ENCODE peak calls at places on chromosome 16, in six cellular contexts. One of them, this sample, is unnamed.

GRCh38 chr16:22955461-22956145 is 141.6 kb downstream of the HS3ST2 start:
- DNase-seq in cardiac fibroblast: no peak
- DNase-seq in A549: no peak
- DNase-seq in left ventricle myocardium inferior: no peak
- DNase-seq in stomach: no peak
- DNase-seq in ovary: no peak
- DNase-seq in this sample: no peak

GRCh38 chr16:4410335-4411075 is 5.9 kb downstream of the CORO7 start:
- DNase-seq in left ventricle myocardium inferior: no peak
- DNase-seq in ovary: peak
- DNase-seq in A549: no peak
- DNase-seq in cardiac fibroblast: peak
- DNase-seq in stomach: peak
- DNase-seq in this sample: no peak

GRCh38 chr16:49589721-49590120 is 216.1 kb downstream of the C16orf78 start:
- DNase-seq in left ventricle myocardium inferior: no peak
- DNase-seq in cardiac fibroblast: no peak
- DNase-seq in stomach: peak
- DNase-seq in ovary: no peak
- DNase-seq in A549: no peak
- DNase-seq in this sample: no peak

GRCh38 chr16:13621639-13622038 is 298.3 kb upstream of the ERCC4 start:
- DNase-seq in ovary: no peak
- DNase-seq in cardiac fibroblast: no peak
- DNase-seq in stomach: no peak
- DNase-seq in left ventricle myocardium inferior: no peak
- DNase-seq in A549: no peak
- DNase-seq in this sample: no peak

GRCh38 chr16:879986-880385 is 79.5 kb upstream of the GNG13 start:
- DNase-seq in stomach: no peak
- DNase-seq in cardiac fibroblast: no peak
- DNase-seq in left ventricle myocardium inferior: peak
- DNase-seq in ovary: no peak
- DNase-seq in A549: no peak
- DNase-seq in this sample: no peak

GRCh38 chr16:23546778-23547177 is 10.4 kb downstream of the EARS2 start:
- DNase-seq in ovary: no peak
- DNase-seq in left ventricle myocardium inferior: no peak
- DNase-seq in A549: no peak
- DNase-seq in cardiac fibroblast: no peak
- DNase-seq in stomach: no peak
- DNase-seq in this sample: peak

GRCh38 chr16:84689126-84689525 is 10.7 kb upstream of the USP10 start:
- DNase-seq in ovary: no peak
- DNase-seq in A549: no peak
- DNase-seq in stomach: no peak
- DNase-seq in cardiac fibroblast: peak
- DNase-seq in left ventricle myocardium inferior: no peak
- DNase-seq in this sample: no peak

GRCh38 chr16:1420111-1420539 is 422 bp downstream of the UQCC4 start:
- DNase-seq in left ventricle myocardium inferior: no peak
- DNase-seq in stomach: no peak
- DNase-seq in A549: no peak
- DNase-seq in cardiac fibroblast: no peak
- DNase-seq in ovary: peak
- DNase-seq in this sample: no peak

GRCh38 chr16:79081292-79082066 is 519.1 kb downstream of the MAF start:
- DNase-seq in left ventricle myocardium inferior: no peak
- DNase-seq in stomach: no peak
- DNase-seq in A549: no peak
- DNase-seq in cardiac fibroblast: no peak
- DNase-seq in ovary: no peak
- DNase-seq in this sample: no peak

GRCh38 chr16:86882586-86883280 is 304.4 kb downstream of the FOXL1 start:
- DNase-seq in left ventricle myocardium inferior: peak
- DNase-seq in cardiac fibroblast: peak
- DNase-seq in stomach: no peak
- DNase-seq in ovary: no peak
- DNase-seq in A549: no peak
- DNase-seq in this sample: no peak

GRCh38 chr16:57268804-57269800 is 15.4 kb downstream of the PLLP start:
- DNase-seq in left ventricle myocardium inferior: peak
- DNase-seq in ovary: no peak
- DNase-seq in stomach: peak
- DNase-seq in A549: peak
- DNase-seq in cardiac fibroblast: peak
- DNase-seq in this sample: no peak

GRCh38 chr16:10895053-10895946 is 18.3 kb downstream of the CIITA start:
- DNase-seq in ovary: peak
- DNase-seq in cardiac fibroblast: peak
- DNase-seq in stomach: no peak
- DNase-seq in left ventricle myocardium inferior: peak
- DNase-seq in A549: no peak
- DNase-seq in this sample: peak

GRCh38 chr16:11711662-11712061 is 31.0 kb downstream of the TXNDC11 start:
- DNase-seq in cardiac fibroblast: no peak
- DNase-seq in A549: no peak
- DNase-seq in ovary: no peak
- DNase-seq in left ventricle myocardium inferior: no peak
- DNase-seq in stomach: no peak
- DNase-seq in this sample: no peak

GRCh38 chr16:73713301-73713700 is 583.3 kb upstream of the PSMD7 start:
- DNase-seq in cardiac fibroblast: no peak
- DNase-seq in ovary: no peak
- DNase-seq in A549: no peak
- DNase-seq in stomach: no peak
- DNase-seq in left ventricle myocardium inferior: no peak
- DNase-seq in this sample: no peak

GRCh38 chr16:1825864-1826690 is 548 bp downstream of the HAGH start:
- DNase-seq in left ventricle myocardium inferior: peak
- DNase-seq in cardiac fibroblast: peak
- DNase-seq in A549: no peak
- DNase-seq in stomach: peak
- DNase-seq in ovary: no peak
- DNase-seq in this sample: peak

GRCh38 chr16:61366006-61366405 is 670.2 kb downstream of the CDH8 start:
- DNase-seq in left ventricle myocardium inferior: no peak
- DNase-seq in ovary: no peak
- DNase-seq in cardiac fibroblast: no peak
- DNase-seq in A549: peak
- DNase-seq in stomach: no peak
- DNase-seq in this sample: no peak

GRCh38 chr16:60922920-60923319 is 1113.3 kb downstream of the CDH8 start:
- DNase-seq in cardiac fibroblast: no peak
- DNase-seq in A549: no peak
- DNase-seq in left ventricle myocardium inferior: no peak
- DNase-seq in ovary: no peak
- DNase-seq in stomach: no peak
- DNase-seq in this sample: no peak

GRCh38 chr16:84885024-84885910 is 65.5 kb downstream of the CRISPLD2 start:
- DNase-seq in left ventricle myocardium inferior: peak
- DNase-seq in cardiac fibroblast: peak
- DNase-seq in A549: no peak
- DNase-seq in ovary: no peak
- DNase-seq in stomach: no peak
- DNase-seq in this sample: no peak

GRCh38 chr16:86611517-86611840 is 33.1 kb downstream of the FOXL1 start:
- DNase-seq in cardiac fibroblast: peak
- DNase-seq in stomach: no peak
- DNase-seq in A549: no peak
- DNase-seq in left ventricle myocardium inferior: peak
- DNase-seq in ovary: no peak
- DNase-seq in this sample: no peak

GRCh38 chr16:74748710-74749073 is 25.9 kb downstream of the FA2H start:
- DNase-seq in stomach: no peak
- DNase-seq in cardiac fibroblast: no peak
- DNase-seq in ovary: no peak
- DNase-seq in left ventricle myocardium inferior: no peak
- DNase-seq in A549: no peak
- DNase-seq in this sample: no peak

GRCh38 chr16:71880176-71880575 is 3.8 kb downstream of the ZNF821 start:
- DNase-seq in stomach: no peak
- DNase-seq in left ventricle myocardium inferior: no peak
- DNase-seq in cardiac fibroblast: no peak
- DNase-seq in A549: no peak
- DNase-seq in ovary: no peak
- DNase-seq in this sample: no peak

GRCh38 chr16:85428168-85428898 is 184.8 kb upstream of the GSE1 start:
- DNase-seq in left ventricle myocardium inferior: peak
- DNase-seq in cardiac fibroblast: peak
- DNase-seq in ovary: peak
- DNase-seq in A549: peak
- DNase-seq in stomach: peak
- DNase-seq in this sample: peak

GRCh38 chr16:54346046-54346445 is 59.5 kb upstream of the IRX3 start:
- DNase-seq in ovary: no peak
- DNase-seq in stomach: no peak
- DNase-seq in cardiac fibroblast: no peak
- DNase-seq in A549: no peak
- DNase-seq in left ventricle myocardium inferior: no peak
- DNase-seq in this sample: no peak

GRCh38 chr16:30958164-30959083 is 870 bp downstream of the SETD1A start:
- DNase-seq in ovary: peak
- DNase-seq in stomach: peak
- DNase-seq in A549: peak
- DNase-seq in cardiac fibroblast: peak
- DNase-seq in left ventricle myocardium inferior: peak
- DNase-seq in this sample: peak

GRCh38 chr16:58360041-58360634 is 32.1 kb upstream of the GINS3 start:
- DNase-seq in A549: no peak
- DNase-seq in left ventricle myocardium inferior: no peak
- DNase-seq in stomach: no peak
- DNase-seq in ovary: no peak
- DNase-seq in cardiac fibroblast: no peak
- DNase-seq in this sample: no peak
- TF ChIP-seq CTCF in A549: no peak
- TF ChIP-seq CTCF in left ventricle myocardium inferior: no peak
- TF ChIP-seq CTCF in stomach: no peak
- TF ChIP-seq CTCF in ovary: no peak
- TF ChIP-seq CTCF in cardiac fibroblast: no peak
- TF ChIP-seq CTCF in this sample: no peak

DNA sequence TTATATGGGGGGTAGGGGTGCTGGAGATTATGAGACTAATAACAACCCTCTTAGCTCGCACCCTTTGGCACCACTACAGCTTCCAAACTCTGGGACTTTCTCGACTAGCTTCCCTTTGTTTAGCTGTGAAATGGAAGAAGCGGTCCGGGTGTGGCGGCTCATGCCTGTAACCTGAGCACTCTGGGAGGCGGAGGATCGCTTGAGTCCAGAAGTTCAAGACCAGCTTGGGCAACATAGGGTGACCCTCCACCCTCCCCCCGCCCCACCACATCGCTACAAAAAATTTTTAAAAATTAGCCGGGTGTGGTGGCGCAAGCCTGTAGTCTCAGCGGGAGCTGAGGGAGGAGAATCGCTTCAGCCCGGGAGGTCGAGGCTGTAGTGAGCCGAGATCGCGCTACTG is 807 bp upstream of the CDH3 start:
- DNase-seq in A549: no peak
- DNase-seq in left ventricle myocardium inferior: no peak
- DNase-seq in cardiac fibroblast: no peak
- DNase-seq in stomach: no peak
- DNase-seq in ovary: peak
- DNase-seq in this sample: no peak
- H3K4me3 ChIP-seq in A549: peak
- H3K4me3 ChIP-seq in left ventricle myocardium inferior: peak
- H3K4me3 ChIP-seq in cardiac fibroblast: no peak
- H3K4me3 ChIP-seq in stomach: peak
- H3K4me3 ChIP-seq in ovary: peak
- H3K4me3 ChIP-seq in this sample: no peak

GRCh38 chr16:83116274-83116892 is 489.6 kb downstream of the CDH13 start:
- DNase-seq in stomach: no peak
- DNase-seq in A549: no peak
- DNase-seq in left ventricle myocardium inferior: no peak
- DNase-seq in ovary: no peak
- DNase-seq in cardiac fibroblast: no peak
- DNase-seq in this sample: no peak
- TF ChIP-seq CTCF in stomach: no peak
- TF ChIP-seq CTCF in A549: no peak
- TF ChIP-seq CTCF in left ventricle myocardium inferior: no peak
- TF ChIP-seq CTCF in ovary: no peak
- TF ChIP-seq CTCF in cardiac fibroblast: no peak
- TF ChIP-seq CTCF in this sample: no peak

DNA sequence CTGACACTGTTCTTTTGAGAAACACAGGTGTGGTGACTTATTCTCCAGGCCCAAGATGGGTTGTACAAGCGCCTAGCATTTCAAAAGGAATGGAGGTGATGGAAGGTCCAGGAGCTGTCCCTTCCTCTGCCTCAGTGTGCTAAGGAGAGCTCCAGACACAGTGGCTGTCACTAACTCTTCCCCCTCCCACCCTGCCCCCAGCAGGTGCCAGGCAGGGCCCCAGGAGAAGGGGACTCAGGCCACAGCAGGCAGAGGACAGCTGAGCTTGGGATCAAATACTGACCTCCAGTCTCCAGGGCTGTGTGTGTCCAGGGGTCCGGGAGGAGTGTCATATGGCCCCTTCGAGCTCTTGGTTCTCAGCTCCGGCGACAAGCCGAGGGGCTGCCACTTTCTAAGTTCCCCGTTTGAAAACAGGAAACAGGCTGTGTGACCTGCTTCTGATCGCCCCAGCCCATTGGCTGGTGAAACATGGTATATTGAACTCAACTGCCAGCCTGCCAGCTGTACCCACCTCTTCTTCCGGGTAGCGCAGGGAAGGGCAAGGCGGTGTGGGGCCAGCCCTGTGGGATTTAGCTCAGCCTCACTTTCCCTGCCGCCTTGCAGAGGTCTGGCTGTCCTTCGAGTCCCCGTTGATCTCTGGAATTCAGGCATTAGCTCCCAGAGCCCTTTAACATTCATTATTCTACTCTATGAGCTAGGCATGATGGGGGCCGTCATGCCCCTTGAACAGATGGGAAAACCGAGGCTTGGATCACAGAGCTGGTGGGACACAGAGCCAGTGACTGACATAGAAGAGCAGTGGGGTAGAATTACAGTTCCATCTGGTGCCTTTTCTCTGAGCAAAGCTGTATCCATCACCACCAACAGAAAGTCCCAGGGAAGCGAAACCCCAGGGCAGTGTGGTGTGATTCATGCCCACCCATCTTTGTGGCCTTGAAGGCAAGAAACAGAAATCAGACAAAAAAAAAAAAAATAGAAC is at the start of gene SNX20:
- DNase-seq in stomach: peak
- DNase-seq in cardiac fibroblast: no peak
- DNase-seq in left ventricle myocardium inferior: peak
- DNase-seq in ovary: no peak
- DNase-seq in A549: no peak
- DNase-seq in this sample: peak
- H3K4me3 ChIP-seq in stomach: peak
- H3K4me3 ChIP-seq in cardiac fibroblast: no peak
- H3K4me3 ChIP-seq in left ventricle myocardium inferior: peak
- H3K4me3 ChIP-seq in ovary: no peak
- H3K4me3 ChIP-seq in A549: no peak
- H3K4me3 ChIP-seq in this sample: peak

GRCh38 chr16:68319185-68319908 is 8.5 kb downstream of the PRMT7 start:
- DNase-seq in A549: no peak
- DNase-seq in left ventricle myocardium inferior: no peak
- DNase-seq in stomach: no peak
- DNase-seq in cardiac fibroblast: no peak
- DNase-seq in ovary: no peak
- DNase-seq in this sample: peak
- TF ChIP-seq CTCF in A549: no peak
- TF ChIP-seq CTCF in left ventricle myocardium inferior: no peak
- TF ChIP-seq CTCF in stomach: no peak
- TF ChIP-seq CTCF in cardiac fibroblast: no peak
- TF ChIP-seq CTCF in ovary: no peak
- TF ChIP-seq CTCF in this sample: no peak

This sample was measured in GM12865.